ENCODE peak calls at places on chromosomes 2 and 18, in six cellular contexts. Z is kidney epithelial cell, O is fibroblast of pulmonary artery, I is lower leg skin, H is mucosa of descending colon, F is ovary. B is an unnamed sample.

GRCh38 chr2:12502759-12503158 is 214.0 kb upstream of the TRIB2 start:
- DNase-seq in H (no peak), Z (no peak), I (no peak), O (no peak), F (no peak), B (peak)

GRCh38 chr2:163626208-163626607 is 109.6 kb downstream of the FIGN start:
- DNase-seq in H (no peak), I (no peak), O (no peak), Z (no peak), F (no peak), B (no peak)

GRCh38 chr2:121285077-121285449 is at the start of gene TFCP2L1:
- DNase-seq in O (no peak), I (no peak), Z (no peak), F (no peak), H (peak), B (no peak)

GRCh38 chr2:55167630-55167967 is 64.5 kb downstream of the CLHC1 start:
- DNase-seq in H (no peak), F (no peak), Z (no peak), O (no peak), I (no peak), B (no peak)

GRCh38 chr2:131156452-131157149 is 51.5 kb downstream of the PLEKHB2 start:
- DNase-seq in F (no peak), O (no peak), I (no peak), Z (no peak), H (no peak), B (no peak)

GRCh38 chr18:24234850-24235418 is 96.1 kb downstream of the CABYR start:
- DNase-seq in F (no peak), H (no peak), I (no peak), O (no peak), Z (no peak), B (no peak)

GRCh38 chr2:42410732-42411514 is 49.9 kb upstream of the COX7A2L start:
- DNase-seq in I (no peak), O (no peak), H (no peak), Z (no peak), F (no peak), B (no peak)

GRCh38 chr2:20595439-20596192 is 55.3 kb downstream of the HS1BP3 start:
- DNase-seq in I (peak), Z (no peak), F (peak), O (peak), H (no peak), B (no peak)

GRCh38 chr2:197869501-197870111 is 65.2 kb downstream of the PLCL1 start:
- DNase-seq in H (no peak), F (no peak), O (peak), I (no peak), Z (no peak), B (no peak)

GRCh38 chr2:81645750-81646301 is 1341.3 kb upstream of the LRRTM1 start:
- DNase-seq in O (no peak), Z (peak), I (no peak), F (no peak), H (no peak), B (no peak)

GRCh38 chr2:213846856-213847255 is 562.6 kb downstream of the SPAG16 start:
- DNase-seq in H (no peak), O (no peak), Z (no peak), F (no peak), I (no peak), B (peak)

GRCh38 chr2:106223347-106223746 is 29.2 kb upstream of the UXS1 start:
- DNase-seq in I (no peak), F (no peak), H (no peak), Z (no peak), O (no peak), B (no peak)

GRCh38 chr2:88176352-88176952 is 6.3 kb downstream of the THNSL2 start:
- DNase-seq in O (no peak), I (no peak), H (no peak), F (no peak), Z (no peak), B (no peak)

GRCh38 chr2:96875498-96876035 is 5.7 kb upstream of the SEMA4C start:
- DNase-seq in H (no peak), Z (no peak), O (no peak), I (no peak), F (no peak), B (no peak)

GRCh38 chr2:100264121-100264520 is 58.2 kb downstream of the LONRF2 start:
- DNase-seq in I (no peak), H (no peak), O (no peak), F (no peak), Z (no peak), B (no peak)

GRCh38 chr18:24212939-24213338 is 74.1 kb downstream of the CABYR start:
- DNase-seq in Z (peak), F (no peak), H (no peak), O (peak), I (no peak), B (peak)

GRCh38 chr2:85600235-85600575 is 2.3 kb downstream of the TMEM150A start:
- DNase-seq in F (no peak), I (no peak), H (no peak), Z (no peak), O (no peak), B (no peak)

GRCh38 chr2:85601771-85602475 is 575 bp downstream of the TMEM150A start:
- DNase-seq in Z (no peak), F (peak), O (peak), I (peak), H (peak), B (no peak)

GRCh38 chr2:85600951-85601770 is 1.3 kb downstream of the TMEM150A start:
- DNase-seq in O (no peak), F (no peak), Z (no peak), I (peak), H (peak), B (no peak)

GRCh38 chr2:85604568-85605339 is 2.3 kb upstream of the TMEM150A start:
- DNase-seq in H (no peak), O (peak), I (no peak), Z (no peak), F (no peak), B (no peak)

GRCh38 chr2:85602476-85603234 is at the start of gene TMEM150A:
- DNase-seq in H (peak), O (peak), Z (peak), I (peak), F (peak), B (no peak)
- TF ChIP-seq CTCF in H (peak), O (no peak), Z (peak), I (no peak), F (peak), B (no peak)

GRCh38 chr2:161423351-161424178 is 7.5 kb downstream of the TBR1 start:
- DNase-seq in H (no peak), O (no peak), Z (no peak), I (no peak), F (no peak), B (no peak)
- H3K4me3 ChIP-seq in H (no peak), O (no peak), Z (no peak), I (no peak), F (peak), B (no peak)

GRCh38 chr2:27378096-27378808 is 2.3 kb downstream of the ZNF513 start:
- DNase-seq in O (no peak), I (peak), Z (no peak), H (peak), F (peak), B (no peak)
- TF ChIP-seq CTCF in O (peak), I (no peak), Z (peak), H (no peak), F (no peak), B (peak)

GRCh38 chr2:239266779-239267410 is 133.9 kb downstream of the HDAC4 start:
- DNase-seq in Z (no peak), I (peak), F (no peak), H (no peak), O (no peak), B (no peak)

GRCh38 chr2:239266436-239266770 is 134.4 kb downstream of the HDAC4 start:
- DNase-seq in I (no peak), H (no peak), F (no peak), O (no peak), Z (no peak), B (no peak)

GRCh38 chr2:239268082-239268481 is 132.7 kb downstream of the HDAC4 start:
- DNase-seq in Z (no peak), F (peak), H (peak), O (no peak), I (peak), B (no peak)

GRCh38 chr2:239268549-239268948 is 132.3 kb downstream of the HDAC4 start:
- DNase-seq in I (peak), F (no peak), H (no peak), O (no peak), Z (no peak), B (no peak)

GRCh38 chr2:239267411-239267941 is 133.3 kb downstream of the HDAC4 start:
- DNase-seq in H (peak), O (peak), I (peak), Z (no peak), F (peak), B (peak)
- H3K4me3 ChIP-seq in H (no peak), O (no peak), I (no peak), Z (no peak), F (no peak), B (no peak)

DNA sequence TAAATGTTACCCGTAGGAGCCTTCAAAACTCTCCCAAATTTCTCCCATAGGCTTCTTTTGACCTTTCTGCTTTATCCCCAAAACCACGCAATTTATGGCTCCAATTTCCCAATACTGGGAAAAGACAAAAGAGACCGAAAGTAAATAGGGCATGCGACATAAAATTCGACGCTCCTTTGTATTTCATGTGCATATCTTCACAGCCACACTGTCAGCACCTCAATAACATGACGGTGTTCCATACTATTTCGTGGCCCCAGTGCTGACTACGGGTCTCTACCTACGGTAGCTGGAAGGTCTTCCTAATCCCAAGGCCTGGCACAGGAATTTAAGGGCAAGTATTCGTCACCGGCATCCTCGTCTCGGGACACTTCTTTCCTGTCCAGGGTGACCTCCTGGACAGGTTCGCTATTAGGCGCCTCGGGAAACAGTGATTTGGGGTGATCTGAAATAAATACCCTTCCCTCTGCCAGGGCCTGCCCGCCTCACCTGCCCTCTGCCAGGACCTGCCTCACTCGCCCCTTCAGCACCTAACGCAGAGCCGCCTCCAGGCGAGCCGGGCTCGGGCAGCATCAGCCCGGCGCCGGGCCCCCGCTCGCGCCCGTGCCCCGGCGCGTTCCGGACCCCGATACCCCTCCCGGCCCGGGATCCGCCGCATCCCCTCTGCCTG is 742 bp downstream of the DTNB start:
- DNase-seq in F (peak), Z (no peak), O (peak), I (peak), H (peak), B (no peak)
- TF ChIP-seq CTCF in F (no peak), Z (no peak), O (no peak), I (no peak), H (no peak), B (no peak)

GRCh38 chr2:74514368-74515270 is at the start of gene TLX2:
- DNase-seq in H (no peak), I (no peak), O (no peak), Z (no peak), F (no peak), B (no peak)

GRCh38 chr2:74516070-74516633 is 1.9 kb downstream of the TLX2 start:
- DNase-seq in H (peak), O (peak), I (no peak), F (no peak), Z (no peak), B (no peak)

GRCh38 chr2:74513605-74514367 is 464 bp upstream of the TLX2 start:
- DNase-seq in O (no peak), I (no peak), Z (no peak), H (no peak), F (no peak), B (no peak)

GRCh38 chr2:74516650-74517049 is 2.4 kb downstream of the TLX2 start:
- DNase-seq in O (no peak), Z (no peak), H (no peak), I (no peak), F (no peak), B (no peak)

GRCh38 chr2:74515271-74516069 is 1.2 kb downstream of the TLX2 start:
- DNase-seq in I (no peak), H (no peak), F (no peak), O (no peak), Z (no peak), B (no peak)
- H3K4me3 ChIP-seq in I (peak), H (no peak), F (no peak), O (no peak), Z (no peak), B (no peak)

GRCh38 chr2:26519396-26519991 is 41.6 kb upstream of the OTOF start:
- DNase-seq in H (no peak), F (no peak), I (no peak), O (no peak), Z (no peak), B (no peak)

GRCh38 chr2:26522325-26523120 is 44.6 kb upstream of the OTOF start:
- DNase-seq in H (no peak), O (peak), Z (no peak), F (no peak), I (no peak), B (no peak)

GRCh38 chr2:26521913-26522180 is 43.9 kb upstream of the OTOF start:
- DNase-seq in O (no peak), Z (no peak), F (no peak), I (no peak), H (no peak), B (no peak)

GRCh38 chr2:26520065-26520464 is 42.1 kb upstream of the OTOF start:
- DNase-seq in H (no peak), I (no peak), O (no peak), F (no peak), Z (no peak), B (no peak)

GRCh38 chr2:26521054-26521912 is 43.4 kb upstream of the OTOF start:
- DNase-seq in F (no peak), O (peak), Z (no peak), I (no peak), H (no peak), B (no peak)
- TF ChIP-seq CTCF in F (no peak), O (peak), Z (peak), I (no peak), H (no peak), B (peak)